ENCODE peak calls at places on chromosomes 1 and 21, in seven cellular contexts. H, K, Z, O, E, J and I are unnamed samples.

GRCh38 chr1:14603641-14604040 is 5.2 kb downstream of the KAZN start:
- DNase-seq in E (no peak), O (no peak), H (no peak), J (no peak), Z (no peak), K (no peak), I (no peak)

GRCh38 chr1:51170342-51170741 is 65.7 kb upstream of the RNF11 start:
- DNase-seq in J (no peak), H (peak), Z (no peak), O (no peak), K (no peak), E (no peak), I (peak)

GRCh38 chr1:54809496-54810074 is 8.5 kb upstream of the TTC22 start:
- DNase-seq in J (no peak), O (peak), H (no peak), K (no peak), E (no peak), Z (no peak), I (no peak)

GRCh38 chr21:43362306-43362927 is 64.5 kb downstream of the SIK1 start:
- DNase-seq in Z (peak), E (no peak), O (no peak), J (no peak), H (no peak), K (peak), I (peak)

GRCh38 chr1:245956225-245956624 is 550.9 kb downstream of the SMYD3 start:
- DNase-seq in H (peak), E (no peak), Z (peak), O (no peak), K (no peak), J (no peak), I (no peak)

GRCh38 chr1:114113801-114114750 is 39.6 kb downstream of the SYT6 start:
- DNase-seq in H (no peak), J (no peak), E (no peak), O (no peak), K (peak), Z (no peak), I (no peak)

GRCh38 chr1:10508511-10508951 is 33.8 kb downstream of the PEX14 start:
- DNase-seq in J (peak), K (peak), E (no peak), Z (no peak), O (peak), H (peak), I (peak)

GRCh38 chr1:116165572-116165971 is 54.4 kb downstream of the MAB21L3 start:
- DNase-seq in Z (no peak), J (no peak), E (no peak), H (no peak), K (no peak), O (no peak), I (no peak)

GRCh38 chr1:240312872-240313271 is 221.2 kb downstream of the FMN2 start:
- DNase-seq in K (no peak), E (no peak), H (peak), Z (no peak), O (no peak), J (no peak), I (no peak)

GRCh38 chr1:205137901-205138300 is 16.1 kb upstream of the RBBP5 start:
- DNase-seq in K (no peak), E (no peak), O (no peak), Z (no peak), H (no peak), J (no peak), I (no peak)

GRCh38 chr1:64769971-64770370 is 25.1 kb downstream of the RAVER2 start:
- DNase-seq in K (no peak), J (no peak), H (no peak), Z (no peak), E (no peak), O (no peak), I (no peak)

GRCh38 chr1:203556047-203556851 is 62.3 kb downstream of the OPTC start:
- DNase-seq in H (no peak), E (no peak), K (no peak), Z (no peak), J (no peak), O (peak), I (peak)

GRCh38 chr1:236854602-236854978 is 59.5 kb downstream of the MTR start:
- DNase-seq in O (no peak), J (no peak), K (no peak), E (no peak), H (peak), Z (no peak), I (peak)

GRCh38 chr1:235127203-235127602 is 1.4 kb downstream of the TOMM20 start:
- DNase-seq in Z (no peak), E (no peak), H (no peak), O (no peak), J (no peak), K (no peak), I (no peak)

GRCh38 chr1:198650506-198650905 is 11.7 kb downstream of the PTPRC start:
- DNase-seq in Z (no peak), J (no peak), K (no peak), H (no peak), E (no peak), O (no peak), I (no peak)

GRCh38 chr1:46342084-46342656 is 1.6 kb downstream of the NSUN4 start:
- DNase-seq in Z (no peak), J (no peak), K (no peak), H (no peak), E (no peak), O (no peak), I (peak)

GRCh38 chr21:43790053-43790524 is 712 bp downstream of the RRP1 start:
- DNase-seq in E (no peak), H (no peak), O (no peak), K (no peak), J (no peak), Z (no peak), I (no peak)